ENCODE peak calls at places on chromosomes 4 and X, in seven cellular contexts. J is right atrium auricular region, H is hepatocyte, F is tibial artery, P is transverse colon, R is left ventricle myocardium inferior, G is IMR-90. D is an unnamed sample.

GRCh38 chrX:113297456-113297855 is 456.8 kb upstream of the AMOT start:
- DNase-seq in J (no peak), H (no peak), F (no peak), P (no peak), R (no peak), G (no peak), D (no peak)

GRCh38 chr4:69122476-69122875 is 26.2 kb downstream of the UGT2B7 start:
- DNase-seq in J (no peak), H (no peak), F (no peak), P (no peak), R (no peak), G (no peak), D (no peak)

GRCh38 chr4:105471566-105472176 is 2.2 kb downstream of the PPA2 start:
- DNase-seq in J (peak; percentile 75), H (peak; percentile 84), F (peak; percentile 59), P (peak; percentile 78), R (peak; percentile 29), G (peak; percentile 79), D (peak; percentile 76)

GRCh38 chr4:185020293-185020808 is 2.1 kb downstream of the HELT start:
- DNase-seq in J (no peak), H (no peak), F (no peak), P (no peak), R (no peak), G (no peak), D (no peak)

GRCh38 chrX:70480660-70481018 is 36.0 kb downstream of the DLG3 start:
- DNase-seq in J (no peak), H (no peak), F (no peak), P (no peak), R (peak; percentile 35), G (no peak), D (peak; percentile 20)

GRCh38 chr4:153039542-153040185 is 103.5 kb downstream of the FHDC1 start:
- DNase-seq in J (no peak), H (no peak), F (no peak), P (no peak), R (no peak), G (no peak), D (no peak)

GRCh38 chr4:26297219-26297618 is 23.6 kb upstream of the RBPJ start:
- DNase-seq in J (no peak), H (no peak), F (no peak), P (no peak), R (no peak), G (no peak), D (no peak)

GRCh38 chr4:108068422-108068821 is 78.7 kb downstream of the HADH start:
- DNase-seq in J (no peak), H (no peak), F (no peak), P (no peak), R (no peak), G (no peak), D (no peak)

GRCh38 chrX:155263854-155264628 is at the start of gene RAB39B:
- DNase-seq in J (peak; percentile 61), H (peak; percentile 61), F (peak; percentile 24), P (peak; percentile 38), R (peak; percentile 39), G (peak; percentile 68), D (peak; percentile 52)

GRCh38 chrX:93420635-93421034 is 252.7 kb downstream of the NAP1L3 start:
- DNase-seq in J (no peak), H (no peak), F (no peak), P (no peak), R (no peak), G (no peak), D (no peak)

GRCh38 chr4:108454227-108454626 is 166.1 kb upstream of the RPL34 start:
- DNase-seq in J (no peak), H (no peak), F (no peak), P (no peak), R (no peak), G (no peak), D (no peak)

GRCh38 chrX:44155126-44155525 is 181.9 kb upstream of the NDP start:
- DNase-seq in J (no peak), H (no peak), F (no peak), P (no peak), R (no peak), G (no peak), D (no peak)

GRCh38 chr4:132227349-132228165 is 921.5 kb upstream of the PCDH10 start:
- DNase-seq in J (no peak), H (peak; percentile 90), F (no peak), P (no peak), R (no peak), G (peak; percentile 2), D (peak; percentile 9)

GRCh38 chrX:13223868-13224555 is 95.8 kb downstream of the ATXN3L start:
- DNase-seq in J (no peak), H (peak; percentile 40), F (no peak), P (no peak), R (no peak), G (peak; percentile 91), D (peak; percentile 83)

GRCh38 chr4:186514271-186514950 is 41.0 kb downstream of the MTNR1A start:
- DNase-seq in J (no peak), H (no peak), F (no peak), P (no peak), R (no peak), G (peak; percentile 5), D (no peak)

GRCh38 chr4:53721276-53721675 is 130.0 kb upstream of the LNX1 start:
- DNase-seq in J (no peak), H (no peak), F (no peak), P (no peak), R (no peak), G (no peak), D (no peak)

GRCh38 chrX:150902434-150903109 is 4.1 kb upstream of the CD99L2 start:
- DNase-seq in J (no peak), H (no peak), F (no peak), P (no peak), R (no peak), G (no peak), D (no peak)

GRCh38 chrX:23403849-23404248 is 69.2 kb downstream of the PTCHD1 start:
- DNase-seq in J (no peak), H (no peak), F (no peak), P (no peak), R (no peak), G (no peak), D (no peak)

DNA sequence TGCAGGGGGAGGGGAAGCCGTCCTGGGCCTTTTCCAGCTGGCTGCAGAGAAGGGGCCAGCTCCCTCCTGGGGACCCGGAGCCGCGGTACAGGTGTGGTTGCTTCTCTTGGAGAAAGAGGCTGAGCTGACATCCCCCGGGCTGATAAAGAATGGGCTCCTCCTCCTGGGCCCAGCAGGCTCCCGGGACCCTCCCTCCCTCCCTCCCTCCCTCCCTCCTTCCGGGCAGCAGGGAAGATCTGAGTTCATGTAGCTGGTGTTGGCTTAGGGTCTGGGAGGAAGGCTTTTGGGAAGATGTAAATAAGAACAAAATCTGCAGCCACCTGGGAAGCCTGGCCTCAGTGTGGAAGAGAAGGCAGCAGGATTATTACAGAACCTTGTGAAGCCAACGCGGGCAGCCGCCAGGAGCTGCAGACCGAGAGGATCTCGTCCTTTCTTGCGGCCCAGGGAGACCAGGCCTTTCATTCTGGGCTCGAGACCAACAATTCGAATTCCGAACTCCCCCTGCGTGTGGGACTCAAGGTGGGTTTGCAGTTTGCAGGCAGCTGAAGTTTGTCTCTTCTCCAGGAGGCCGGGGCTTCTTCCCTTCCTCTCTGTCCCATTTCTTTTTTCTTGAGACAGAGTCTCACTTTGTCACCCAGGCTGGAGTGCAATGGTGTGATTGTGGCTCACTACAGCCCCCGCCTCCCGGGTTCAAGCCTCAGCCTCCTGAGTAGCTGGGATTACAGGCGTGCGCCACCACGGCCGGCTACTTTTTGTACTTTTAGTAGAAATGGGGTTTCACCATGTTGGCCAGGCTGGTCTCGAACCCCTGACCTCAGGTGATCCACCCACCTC is at the start of gene PLCXD1:
- DNase-seq in J (no peak), H (peak; percentile 89), F (peak; percentile 20), P (no peak), R (peak; percentile 24), G (peak; percentile 36), D (no peak)
- H3K4me3 ChIP-seq in J (no peak within 1 kb of the TSS), H (peak within 1 kb of the TSS; percentile 57), F (peak within 1 kb of the TSS; percentile 29), P (no peak within 1 kb of the TSS), R (peak within 1 kb of the TSS; percentile 56), G (peak within 1 kb of the TSS; percentile 33), D (peak within 1 kb of the TSS; percentile 46)

GRCh38 chr4:37759833-37760232 is 66.7 kb upstream of the PGM2 start:
- DNase-seq in J (no peak), H (no peak), F (no peak), P (no peak), R (no peak), G (no peak), D (no peak)

GRCh38 chr4:37763164-37763444 is 63.4 kb upstream of the PGM2 start:
- DNase-seq in J (no peak), H (no peak), F (no peak), P (no peak), R (no peak), G (no peak), D (no peak)

GRCh38 chr4:37758226-37758625 is 68.3 kb upstream of the PGM2 start:
- DNase-seq in J (peak; percentile 65), H (peak; percentile 35), F (peak; percentile 28), P (no peak), R (no peak), G (peak; percentile 41), D (peak; percentile 77)

GRCh38 chr4:37762294-37763163 is 64.0 kb upstream of the PGM2 start:
- DNase-seq in J (no peak), H (peak; percentile 14), F (no peak), P (no peak), R (no peak), G (peak; percentile 36), D (peak; percentile 52)

DNA sequence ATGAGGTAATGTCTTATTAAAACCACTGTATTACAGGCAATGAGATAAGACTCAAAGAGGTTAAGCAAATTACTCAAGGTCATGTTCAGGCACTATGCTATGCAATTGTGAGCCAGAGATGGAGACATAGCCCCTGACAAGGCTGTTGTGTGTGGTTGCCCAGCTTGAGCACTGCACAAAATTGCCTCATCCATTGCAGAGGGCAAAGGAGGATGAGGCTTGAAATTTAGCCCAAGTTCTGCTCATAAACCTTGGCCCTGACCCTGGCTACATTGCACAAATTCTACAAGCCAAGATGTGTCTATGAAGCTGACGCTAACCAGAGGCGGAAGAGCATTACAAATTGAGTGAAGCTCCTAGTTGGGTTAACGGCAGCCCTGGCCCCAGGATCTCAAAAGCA is 65.6 kb upstream of the PGM2 start:
- DNase-seq in J (no peak), H (no peak), F (no peak), P (no peak), R (no peak), G (no peak), D (no peak)
- TF ChIP-seq CTCF in J (no peak), H (no peak), F (no peak), P (no peak), R (no peak), G (no peak), D (no peak)

GRCh38 chr4:1813915-1814314 is 20.8 kb downstream of the FGFR3 start:
- DNase-seq in J (no peak), H (no peak), F (no peak), P (no peak), R (no peak), G (no peak), D (no peak)
- H3K36me3 ChIP-seq in J (peaks cover 57% of the 10 kb centered on the region), H (no peaks in the 10 kb centered on the region), F (peaks cover 59% of the 10 kb centered on the region), P (peaks cover 4% of the 10 kb centered on the region), R (peaks cover 71% of the 10 kb centered on the region), G (peaks cover 43% of the 10 kb centered on the region), D (peaks cover 48% of the 10 kb centered on the region)

GRCh38 chr4:119730644-119730995 is 102.0 kb upstream of the PDE5A start:
- DNase-seq in J (no peak), H (no peak), F (no peak), P (no peak), R (no peak), G (peak; percentile 21), D (no peak)
- H3K4me3 ChIP-seq in J (no peak overlapping the region), H (no peak overlapping the region), F (no peak overlapping the region), P (no peak overlapping the region), R (no peak overlapping the region), G (no peak overlapping the region), D (no peak overlapping the region)

D was measured in brain microvascular endothelial cell.